ENCODE peak calls at places on chromosomes 12 and 14, in five cellular contexts. Y, P, B, Q and U are unnamed samples.

GRCh38 chr14:100629696-100630095 is 42.5 kb upstream of the BEGAIN start:
- DNase-seq in B (no peak), Q (no peak), P (no peak), Y (no peak), U (no peak)

GRCh38 chr12:6667559-6668210 is 4.8 kb upstream of the ING4 start:
- DNase-seq in Y (peak), P (no peak), B (no peak), Q (peak), U (no peak)

GRCh38 chr12:29771786-29772185 is 12.0 kb downstream of the TMTC1 start:
- DNase-seq in B (no peak), Q (no peak), Y (no peak), P (no peak), U (no peak)

GRCh38 chr12:111295176-111295575 is 73.7 kb downstream of the PHETA1 start:
- DNase-seq in Q (no peak), Y (no peak), B (no peak), P (no peak), U (no peak)

GRCh38 chr12:81888341-81888740 is 129.2 kb upstream of the PPFIA2 start:
- DNase-seq in Q (no peak), Y (peak), B (no peak), P (no peak), U (no peak)

GRCh38 chr12:106106892-106107291 is 31.9 kb downstream of the NUAK1 start:
- DNase-seq in P (no peak), Q (no peak), B (peak), Y (peak), U (peak)

GRCh38 chr14:26363689-26364088 is 234.1 kb downstream of the NOVA1 start:
- DNase-seq in Y (no peak), Q (no peak), B (no peak), P (no peak), U (no peak)

GRCh38 chr14:25537846-25538455 is 488.0 kb upstream of the STXBP6 start:
- DNase-seq in P (no peak), Q (no peak), Y (peak), B (no peak), U (peak)

GRCh38 chr14:93184391-93185332 is at the start of the genes LYSET and MOAP1:
- DNase-seq in Q (no peak), B (peak), P (peak), Y (peak), U (peak)

GRCh38 chr12:13435535-13435934 is 239.0 kb downstream of the EMP1 start:
- DNase-seq in Q (no peak), Y (peak), B (no peak), P (no peak), U (no peak)

GRCh38 chr12:133129368-133130037 is 571 bp downstream of the ZNF891 start:
- DNase-seq in P (no peak), Y (peak), Q (no peak), B (peak), U (no peak)

DNA sequence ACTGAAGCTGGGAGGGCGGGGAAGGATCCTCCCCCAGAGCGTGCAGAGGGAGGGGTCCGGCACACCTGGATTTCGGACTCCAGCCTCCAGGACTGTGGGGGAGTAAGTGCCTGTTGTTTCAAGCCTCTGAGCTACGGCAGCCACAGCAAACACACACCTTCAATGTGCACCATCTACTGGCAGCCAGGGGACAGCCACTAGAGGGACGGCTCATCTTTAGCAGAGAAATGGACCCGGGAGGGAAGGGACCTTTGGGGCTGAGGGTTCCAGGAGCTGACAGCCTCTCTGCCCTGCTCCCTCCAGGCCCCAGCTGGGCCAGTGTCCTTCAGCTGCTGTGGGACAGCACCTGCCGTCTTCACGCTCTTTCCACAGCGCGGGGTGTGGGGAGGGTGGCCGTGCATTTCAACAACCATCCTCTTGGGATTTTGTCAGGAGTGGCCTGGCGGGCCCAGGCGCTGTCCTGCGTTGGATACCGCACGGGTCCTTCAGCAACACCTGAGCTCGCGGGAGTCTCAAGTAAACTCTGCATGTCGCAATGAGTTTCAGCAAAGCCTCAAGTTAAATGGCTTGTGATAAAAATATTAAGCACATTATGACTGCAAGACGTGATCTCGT is 209.2 kb upstream of the C14orf180 start:
- DNase-seq in P (peak), Y (peak), Q (peak), B (no peak), U (peak)
- TF ChIP-seq CTCF in P (peak), Y (peak), Q (peak), B (no peak), U (peak)

GRCh38 chr12:59444932-59445331 is 150.9 kb upstream of the SLC16A7 start:
- DNase-seq in Y (no peak), Q (no peak), B (peak), P (no peak), U (no peak)
- TF ChIP-seq CTCF in Y (peak), Q (no peak), B (peak), P (peak), U (no peak)

DNA sequence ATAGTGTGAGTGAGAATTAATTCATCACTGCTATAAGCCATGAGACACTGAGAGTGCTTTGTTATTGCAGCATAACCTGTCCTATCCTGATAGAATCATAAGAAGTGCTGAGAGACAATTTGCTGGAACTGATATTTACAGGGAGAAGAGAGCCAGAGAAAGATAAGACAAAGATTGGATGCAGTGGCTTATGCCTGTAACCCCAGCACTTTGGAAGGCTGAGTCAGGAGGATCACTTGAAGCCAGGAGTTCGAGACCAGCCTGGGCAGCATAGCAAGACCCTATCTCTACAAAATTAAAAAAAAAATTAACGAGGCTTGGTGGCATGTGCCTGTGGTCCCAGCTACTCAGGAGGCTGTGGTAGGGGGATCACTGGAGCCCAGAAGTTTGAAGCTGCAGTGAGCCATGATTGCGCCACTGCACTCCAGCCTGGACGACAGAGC is 3.0 kb upstream of the P2RX7 start:
- DNase-seq in B (no peak), Q (no peak), P (no peak), Y (no peak), U (no peak)
- TF ChIP-seq CTCF in B (no peak), Q (no peak), P (no peak), Y (no peak), U (no peak)

GRCh38 chr14:59103396-59103795 is 85.1 kb upstream of the DAAM1 start:
- DNase-seq in B (peak), P (no peak), Y (no peak), Q (no peak), U (no peak)

DNA sequence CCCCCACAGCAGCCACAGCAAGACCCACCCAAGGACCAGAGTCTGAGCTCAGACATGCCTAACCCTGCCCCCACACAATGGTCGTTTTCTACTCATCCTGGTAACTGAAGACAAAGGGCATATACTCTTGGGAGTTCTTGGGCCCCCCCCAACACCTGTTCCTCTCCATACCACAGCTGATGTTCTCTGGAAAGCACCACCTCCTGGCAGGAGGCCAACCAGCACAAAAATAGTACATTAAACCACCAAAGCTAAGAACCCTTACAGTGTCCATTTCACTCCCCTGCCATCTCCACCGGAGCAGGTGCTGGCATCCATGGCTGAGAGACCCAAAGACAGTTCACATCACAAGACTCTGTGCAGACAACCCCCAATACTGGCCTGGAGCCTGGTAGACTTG is 80.6 kb upstream of the DAAM1 start:
- DNase-seq in P (no peak), Q (no peak), B (no peak), Y (no peak), U (no peak)
- TF ChIP-seq CTCF in P (no peak), Q (no peak), B (no peak), Y (no peak), U (no peak)

GRCh38 chr12:110084314-110085015 is 36.1 kb upstream of the C12orf76 start:
- DNase-seq in Q (no peak), P (no peak), Y (no peak), B (peak), U (no peak)

GRCh38 chr12:110091136-110091711 is 32.9 kb upstream of the IFT81 start:
- DNase-seq in B (no peak), P (no peak), Q (no peak), Y (no peak), U (no peak)

GRCh38 chr12:110093631-110094311 is 30.4 kb upstream of the IFT81 start:
- DNase-seq in Y (no peak), P (no peak), Q (no peak), B (no peak), U (no peak)

GRCh38 chr12:110090266-110091135 is 33.7 kb upstream of the IFT81 start:
- DNase-seq in B (no peak), P (no peak), Y (no peak), Q (no peak), U (no peak)

GRCh38 chr12:110088936-110089335 is 35.2 kb upstream of the IFT81 start:
- DNase-seq in Y (no peak), B (no peak), P (no peak), Q (no peak), U (no peak)
- TF ChIP-seq CTCF in Y (no peak), B (no peak), P (no peak), Q (no peak), U (no peak)

GRCh38 chr12:24560867-24561266 is 388.0 kb downstream of the BCAT1 start:
- DNase-seq in P (no peak), Q (no peak), Y (peak), B (no peak), U (no peak)

GRCh38 chr12:24561411-24561871 is 387.5 kb downstream of the BCAT1 start:
- DNase-seq in P (no peak), Q (no peak), B (no peak), Y (peak), U (no peak)

GRCh38 chr12:24562761-24563392 is 386.0 kb downstream of the BCAT1 start:
- DNase-seq in P (peak), B (no peak), Y (peak), Q (no peak), U (peak)

GRCh38 chr12:24560192-24560591 is 388.7 kb downstream of the BCAT1 start:
- DNase-seq in Y (no peak), P (no peak), Q (no peak), B (no peak), U (no peak)

GRCh38 chr12:24561882-24562760 is 386.8 kb downstream of the BCAT1 start:
- DNase-seq in B (no peak), Q (no peak), Y (peak), P (peak), U (peak)
- TF ChIP-seq CTCF in B (no peak), Q (no peak), Y (no peak), P (no peak), U (no peak)

GRCh38 chr12:26091837-26092236 is 33.0 kb downstream of the BHLHE41 start:
- DNase-seq in B (no peak), P (no peak), Q (no peak), Y (peak), U (peak)
- TF ChIP-seq CTCF in B (peak), P (no peak), Q (peak), Y (peak), U (no peak)

GRCh38 chr12:92502417-92503028 is 200.3 kb upstream of the PLEKHG7 start:
- DNase-seq in B (no peak), Q (no peak), Y (no peak), P (no peak), U (no peak)
- TF ChIP-seq CTCF in B (peak), Q (peak), Y (peak), P (peak), U (no peak)